ENCODE peak calls at places on chromosomes 5 and 9, in seven cellular contexts. One of them, this sample, is unnamed.

GRCh38 chr9:94656190-94656589 is 16.9 kb upstream of the FBP1 start:
- DNase-seq in astrocyte of the spinal cord: no peak
- DNase-seq in GM12878: peak
- DNase-seq in neural crest cell: no peak
- DNase-seq in CD8-positive, alpha-beta T cell: peak
- DNase-seq in GM23338: peak
- DNase-seq in brain microvascular endothelial cell: no peak
- DNase-seq in this sample: peak

GRCh38 chr5:93092349-93093105 is 488.5 kb downstream of the NR2F1-AS1 start:
- DNase-seq in astrocyte of the spinal cord: peak
- DNase-seq in GM12878: no peak
- DNase-seq in neural crest cell: no peak
- DNase-seq in CD8-positive, alpha-beta T cell: no peak
- DNase-seq in GM23338: no peak
- DNase-seq in brain microvascular endothelial cell: peak
- DNase-seq in this sample: no peak

GRCh38 chr5:181221792-181222629 is 1.1 kb upstream of the TRIM41 start:
- DNase-seq in astrocyte of the spinal cord: peak
- DNase-seq in GM12878: peak
- DNase-seq in neural crest cell: peak
- DNase-seq in CD8-positive, alpha-beta T cell: peak
- DNase-seq in GM23338: peak
- DNase-seq in brain microvascular endothelial cell: peak
- DNase-seq in this sample: peak

GRCh38 chr5:20231040-20231439 is 243.0 kb upstream of the CDH18 start:
- DNase-seq in astrocyte of the spinal cord: peak
- DNase-seq in GM12878: no peak
- DNase-seq in neural crest cell: no peak
- DNase-seq in CD8-positive, alpha-beta T cell: no peak
- DNase-seq in GM23338: peak
- DNase-seq in brain microvascular endothelial cell: no peak
- DNase-seq in this sample: no peak

GRCh38 chr9:36101916-36102741 is 34.4 kb upstream of the GLIPR2 start:
- DNase-seq in astrocyte of the spinal cord: peak
- DNase-seq in GM12878: no peak
- DNase-seq in neural crest cell: no peak
- DNase-seq in CD8-positive, alpha-beta T cell: no peak
- DNase-seq in GM23338: no peak
- DNase-seq in brain microvascular endothelial cell: peak
- DNase-seq in this sample: no peak

GRCh38 chr5:67648201-67648671 is 451.6 kb upstream of the CD180 start:
- DNase-seq in astrocyte of the spinal cord: peak
- DNase-seq in GM12878: no peak
- DNase-seq in neural crest cell: no peak
- DNase-seq in CD8-positive, alpha-beta T cell: no peak
- DNase-seq in GM23338: no peak
- DNase-seq in brain microvascular endothelial cell: peak
- DNase-seq in this sample: no peak

GRCh38 chr9:1978941-1979340 is 36.2 kb upstream of the SMARCA2 start:
- DNase-seq in astrocyte of the spinal cord: no peak
- DNase-seq in GM12878: no peak
- DNase-seq in neural crest cell: no peak
- DNase-seq in CD8-positive, alpha-beta T cell: no peak
- DNase-seq in GM23338: no peak
- DNase-seq in brain microvascular endothelial cell: no peak
- DNase-seq in this sample: no peak

GRCh38 chr9:7258688-7259396 is 501.1 kb downstream of the KDM4C start:
- DNase-seq in astrocyte of the spinal cord: no peak
- DNase-seq in GM12878: no peak
- DNase-seq in neural crest cell: no peak
- DNase-seq in CD8-positive, alpha-beta T cell: no peak
- DNase-seq in GM23338: no peak
- DNase-seq in brain microvascular endothelial cell: no peak
- DNase-seq in this sample: no peak

GRCh38 chr9:109114670-109115069 is 5.1 kb downstream of the TMEM245 start:
- DNase-seq in astrocyte of the spinal cord: peak
- DNase-seq in GM12878: no peak
- DNase-seq in neural crest cell: no peak
- DNase-seq in CD8-positive, alpha-beta T cell: no peak
- DNase-seq in GM23338: no peak
- DNase-seq in brain microvascular endothelial cell: no peak
- DNase-seq in this sample: no peak

GRCh38 chr9:114500583-114501292 is 4.5 kb downstream of the WHRN start:
- DNase-seq in astrocyte of the spinal cord: no peak
- DNase-seq in GM12878: no peak
- DNase-seq in neural crest cell: no peak
- DNase-seq in CD8-positive, alpha-beta T cell: no peak
- DNase-seq in GM23338: no peak
- DNase-seq in brain microvascular endothelial cell: no peak
- DNase-seq in this sample: no peak

GRCh38 chr9:111994831-111995458 is 98.3 kb downstream of the UGCG start:
- DNase-seq in astrocyte of the spinal cord: no peak
- DNase-seq in GM12878: peak
- DNase-seq in neural crest cell: no peak
- DNase-seq in CD8-positive, alpha-beta T cell: no peak
- DNase-seq in GM23338: no peak
- DNase-seq in brain microvascular endothelial cell: no peak
- DNase-seq in this sample: no peak

GRCh38 chr9:6123402-6123801 is 92.2 kb upstream of the IL33 start:
- DNase-seq in astrocyte of the spinal cord: no peak
- DNase-seq in GM12878: no peak
- DNase-seq in neural crest cell: no peak
- DNase-seq in CD8-positive, alpha-beta T cell: no peak
- DNase-seq in GM23338: no peak
- DNase-seq in brain microvascular endothelial cell: no peak
- DNase-seq in this sample: no peak

GRCh38 chr9:23541976-23542375 is 284.1 kb downstream of the ELAVL2 start:
- DNase-seq in astrocyte of the spinal cord: no peak
- DNase-seq in GM12878: no peak
- DNase-seq in neural crest cell: no peak
- DNase-seq in CD8-positive, alpha-beta T cell: no peak
- DNase-seq in GM23338: no peak
- DNase-seq in brain microvascular endothelial cell: no peak
- DNase-seq in this sample: no peak

GRCh38 chr9:88733651-88734470 is 198.9 kb downstream of the NXNL2 start:
- DNase-seq in astrocyte of the spinal cord: peak
- DNase-seq in GM12878: no peak
- DNase-seq in neural crest cell: no peak
- DNase-seq in CD8-positive, alpha-beta T cell: no peak
- DNase-seq in GM23338: no peak
- DNase-seq in brain microvascular endothelial cell: peak
- DNase-seq in this sample: no peak

GRCh38 chr5:72412283-72413055 is 92.3 kb downstream of the PTCD2 start:
- DNase-seq in astrocyte of the spinal cord: peak
- DNase-seq in GM12878: no peak
- DNase-seq in neural crest cell: no peak
- DNase-seq in CD8-positive, alpha-beta T cell: no peak
- DNase-seq in GM23338: no peak
- DNase-seq in brain microvascular endothelial cell: peak
- DNase-seq in this sample: no peak

GRCh38 chr9:69857828-69858227 is 37.2 kb downstream of the CFAP95 start:
- DNase-seq in astrocyte of the spinal cord: no peak
- DNase-seq in GM12878: no peak
- DNase-seq in neural crest cell: no peak
- DNase-seq in CD8-positive, alpha-beta T cell: no peak
- DNase-seq in GM23338: no peak
- DNase-seq in brain microvascular endothelial cell: no peak
- DNase-seq in this sample: no peak

GRCh38 chr5:1807479-1808185 is 6.4 kb downstream of the NDUFS6 start:
- DNase-seq in astrocyte of the spinal cord: no peak
- DNase-seq in GM12878: no peak
- DNase-seq in neural crest cell: no peak
- DNase-seq in CD8-positive, alpha-beta T cell: no peak
- DNase-seq in GM23338: no peak
- DNase-seq in brain microvascular endothelial cell: no peak
- DNase-seq in this sample: no peak

GRCh38 chr5:1809416-1810035 is 8.3 kb downstream of the NDUFS6 start:
- DNase-seq in astrocyte of the spinal cord: no peak
- DNase-seq in GM12878: no peak
- DNase-seq in neural crest cell: no peak
- DNase-seq in CD8-positive, alpha-beta T cell: no peak
- DNase-seq in GM23338: no peak
- DNase-seq in brain microvascular endothelial cell: no peak
- DNase-seq in this sample: no peak

GRCh38 chr5:1806974-1807373 is 5.8 kb downstream of the NDUFS6 start:
- DNase-seq in astrocyte of the spinal cord: no peak
- DNase-seq in GM12878: no peak
- DNase-seq in neural crest cell: no peak
- DNase-seq in CD8-positive, alpha-beta T cell: no peak
- DNase-seq in GM23338: no peak
- DNase-seq in brain microvascular endothelial cell: no peak
- DNase-seq in this sample: no peak

GRCh38 chr5:1810581-1811101 is 9.4 kb downstream of the NDUFS6 start:
- DNase-seq in astrocyte of the spinal cord: no peak
- DNase-seq in GM12878: no peak
- DNase-seq in neural crest cell: no peak
- DNase-seq in CD8-positive, alpha-beta T cell: no peak
- DNase-seq in GM23338: no peak
- DNase-seq in brain microvascular endothelial cell: no peak
- DNase-seq in this sample: no peak

DNA sequence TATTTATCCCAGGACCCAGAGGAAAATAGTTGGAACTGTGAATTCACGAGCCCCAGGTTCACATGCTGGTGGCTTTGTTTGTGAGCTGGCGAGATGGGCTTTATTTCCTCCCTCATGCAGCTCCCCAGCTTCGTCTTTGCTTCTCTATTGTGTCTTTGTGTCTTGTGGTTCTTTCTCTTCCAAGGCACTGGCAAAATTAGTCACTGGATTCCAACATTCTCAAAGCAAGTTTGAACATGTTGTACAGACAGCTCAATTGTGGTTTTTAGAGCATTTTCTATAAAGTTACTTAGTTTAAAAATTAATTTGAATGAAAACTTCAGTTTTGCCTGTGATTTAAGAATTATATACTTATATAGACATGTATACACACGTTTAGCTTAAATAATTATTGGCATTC is 7.3 kb downstream of the NDUFS6 start:
- DNase-seq in astrocyte of the spinal cord: peak
- DNase-seq in GM12878: no peak
- DNase-seq in neural crest cell: no peak
- DNase-seq in CD8-positive, alpha-beta T cell: no peak
- DNase-seq in GM23338: no peak
- DNase-seq in brain microvascular endothelial cell: no peak
- DNase-seq in this sample: no peak
- TF ChIP-seq CTCF in astrocyte of the spinal cord: no peak
- TF ChIP-seq CTCF in GM12878: no peak
- TF ChIP-seq CTCF in neural crest cell: no peak
- TF ChIP-seq CTCF in CD8-positive, alpha-beta T cell: no peak
- TF ChIP-seq CTCF in GM23338: no peak
- TF ChIP-seq CTCF in brain microvascular endothelial cell: no peak
- TF ChIP-seq CTCF in this sample: no peak

DNA sequence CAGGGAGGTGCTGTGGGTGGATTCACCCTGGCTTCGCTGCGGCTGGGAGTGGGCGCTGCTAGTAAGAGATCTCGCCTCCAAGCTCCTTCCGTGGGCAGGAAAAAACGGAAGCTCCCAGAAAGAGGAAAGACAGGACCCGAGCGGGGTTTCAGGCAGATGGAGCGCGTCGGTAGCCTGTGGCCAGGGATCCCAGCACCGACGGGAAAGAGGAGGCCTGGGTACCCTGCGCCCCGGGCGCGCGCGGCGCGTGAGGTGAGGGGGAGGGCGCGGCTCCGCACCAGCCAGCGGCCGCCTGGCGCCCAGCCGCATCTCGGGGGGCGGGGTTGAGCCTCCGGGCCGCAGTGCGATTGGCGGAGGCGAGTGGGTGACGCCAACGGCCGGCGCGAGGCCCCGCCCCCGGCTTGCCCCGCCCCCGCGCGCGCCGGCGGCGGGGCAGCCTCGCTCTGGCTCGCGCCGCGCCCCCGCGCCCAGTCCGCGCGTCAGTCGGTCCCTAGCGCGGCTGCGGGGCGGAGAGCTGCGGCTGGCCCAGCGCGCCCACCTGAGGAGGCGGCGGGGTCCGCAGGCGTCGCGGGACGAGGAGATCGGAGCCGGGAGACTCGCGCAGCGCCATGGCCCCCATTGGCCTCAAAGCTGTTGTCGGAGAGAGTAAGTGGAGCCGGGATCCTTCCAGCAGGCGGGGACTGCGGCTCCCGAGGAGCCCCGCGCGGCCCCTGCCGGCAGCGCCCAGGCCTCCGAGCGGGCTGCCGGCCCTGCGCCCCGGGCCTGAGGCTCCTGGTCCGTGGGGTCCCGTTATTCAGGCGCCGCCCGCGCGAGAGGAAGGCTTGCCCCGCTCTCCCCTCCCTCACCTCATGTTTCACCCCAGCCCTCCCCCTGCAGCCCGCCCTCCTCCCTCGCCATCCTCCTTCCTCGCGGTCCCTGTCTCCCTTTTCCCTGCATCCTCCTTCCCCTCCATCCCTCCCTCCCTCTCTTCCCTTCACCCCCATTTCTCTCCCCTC is at the start of gene STXBP1:
- DNase-seq in astrocyte of the spinal cord: peak
- DNase-seq in GM12878: no peak
- DNase-seq in neural crest cell: peak
- DNase-seq in CD8-positive, alpha-beta T cell: peak
- DNase-seq in GM23338: peak
- DNase-seq in brain microvascular endothelial cell: peak
- DNase-seq in this sample: peak
- TF ChIP-seq CTCF in astrocyte of the spinal cord: peak
- TF ChIP-seq CTCF in GM12878: no peak
- TF ChIP-seq CTCF in neural crest cell: peak
- TF ChIP-seq CTCF in CD8-positive, alpha-beta T cell: no peak
- TF ChIP-seq CTCF in GM23338: no peak
- TF ChIP-seq CTCF in brain microvascular endothelial cell: peak
- TF ChIP-seq CTCF in this sample: no peak

DNA sequence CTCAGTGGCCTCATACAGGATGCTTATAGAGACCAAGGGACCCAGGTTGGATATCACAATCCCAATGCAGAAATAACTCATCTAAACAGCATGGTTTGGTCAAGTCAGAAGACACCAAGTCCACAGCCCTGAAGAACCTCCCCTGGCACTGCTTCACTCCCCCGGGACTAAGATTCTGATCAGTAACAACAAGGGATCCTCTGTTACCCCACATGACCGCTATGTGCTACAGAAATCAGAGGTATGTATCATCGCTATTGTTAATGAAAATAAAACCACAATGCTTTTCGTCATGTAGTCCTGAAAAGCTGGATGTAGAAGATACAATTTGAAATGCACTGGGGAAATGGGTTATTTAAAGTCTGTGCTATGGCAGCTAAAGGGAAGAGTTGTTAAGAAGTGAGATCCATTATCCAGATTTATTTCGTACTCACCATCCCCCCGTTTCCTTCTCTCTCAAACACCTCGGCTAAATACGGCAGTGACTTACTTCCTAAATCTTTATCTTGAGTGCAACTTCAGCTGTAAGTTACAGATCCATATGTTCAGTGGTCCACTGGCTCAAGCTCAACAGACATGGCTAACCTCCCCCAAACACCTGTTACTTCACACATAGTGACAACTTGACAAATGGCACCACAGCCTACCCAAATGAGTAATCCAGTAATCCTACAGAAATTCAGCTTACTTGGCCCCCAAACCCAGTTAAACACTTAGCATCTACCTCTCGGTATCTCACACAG is 129.2 kb downstream of the MYO10 start:
- DNase-seq in astrocyte of the spinal cord: no peak
- DNase-seq in GM12878: no peak
- DNase-seq in neural crest cell: no peak
- DNase-seq in CD8-positive, alpha-beta T cell: no peak
- DNase-seq in GM23338: no peak
- DNase-seq in brain microvascular endothelial cell: no peak
- DNase-seq in this sample: no peak
- TF ChIP-seq CTCF in astrocyte of the spinal cord: no peak
- TF ChIP-seq CTCF in GM12878: no peak
- TF ChIP-seq CTCF in neural crest cell: no peak
- TF ChIP-seq CTCF in CD8-positive, alpha-beta T cell: no peak
- TF ChIP-seq CTCF in GM23338: no peak
- TF ChIP-seq CTCF in brain microvascular endothelial cell: no peak
- TF ChIP-seq CTCF in this sample: no peak

GRCh38 chr9:4225291-4226119 is 74.4 kb downstream of the GLIS3 start:
- DNase-seq in astrocyte of the spinal cord: peak
- DNase-seq in GM12878: no peak
- DNase-seq in neural crest cell: no peak
- DNase-seq in CD8-positive, alpha-beta T cell: no peak
- DNase-seq in GM23338: peak
- DNase-seq in brain microvascular endothelial cell: peak
- DNase-seq in this sample: no peak
- TF ChIP-seq CTCF in astrocyte of the spinal cord: peak
- TF ChIP-seq CTCF in GM12878: peak
- TF ChIP-seq CTCF in neural crest cell: no peak
- TF ChIP-seq CTCF in CD8-positive, alpha-beta T cell: no peak
- TF ChIP-seq CTCF in GM23338: peak
- TF ChIP-seq CTCF in brain microvascular endothelial cell: no peak
- TF ChIP-seq CTCF in this sample: no peak